ENCODE peak calls at places on chromosomes 12 and 14, in five cellular contexts. K is fibroblast of villous mesenchyme, O is right lobe of liver, N is fibroblast of mammary gland, H is esophagus squamous epithelium. W is an unnamed sample.

GRCh38 chr12:100326208-100326607 is 30.7 kb upstream of the SLC17A8 start:
- DNase-seq in K (peak), O (no peak), N (no peak), H (no peak), W (no peak)

GRCh38 chr14:59085207-59085739 is 103.2 kb upstream of the DAAM1 start:
- DNase-seq in K (no peak), O (no peak), N (no peak), H (no peak), W (no peak)

GRCh38 chr14:92513966-92514843 is 624 bp downstream of the RIN3 start:
- DNase-seq in K (peak), O (peak), N (peak), H (no peak), W (no peak)

GRCh38 chr12:32390572-32391219 is 8.7 kb upstream of the FGD4 start:
- DNase-seq in K (peak), O (peak), N (peak), H (no peak), W (no peak)

GRCh38 chr14:102883028-102883953 is 39.2 kb upstream of the AMN start:
- DNase-seq in K (no peak), O (no peak), N (no peak), H (no peak), W (no peak)

GRCh38 chr14:51895425-51895824 is 35.0 kb downstream of the GNG2 start:
- DNase-seq in K (no peak), O (no peak), N (no peak), H (no peak), W (no peak)

GRCh38 chr12:6180300-6181051 is 19.7 kb upstream of the CD9 start:
- DNase-seq in K (peak), O (peak), N (peak), H (no peak), W (no peak)

GRCh38 chr12:40793471-40793870 is 101.2 kb downstream of the CNTN1 start:
- DNase-seq in K (no peak), O (no peak), N (no peak), H (no peak), W (no peak)

DNA sequence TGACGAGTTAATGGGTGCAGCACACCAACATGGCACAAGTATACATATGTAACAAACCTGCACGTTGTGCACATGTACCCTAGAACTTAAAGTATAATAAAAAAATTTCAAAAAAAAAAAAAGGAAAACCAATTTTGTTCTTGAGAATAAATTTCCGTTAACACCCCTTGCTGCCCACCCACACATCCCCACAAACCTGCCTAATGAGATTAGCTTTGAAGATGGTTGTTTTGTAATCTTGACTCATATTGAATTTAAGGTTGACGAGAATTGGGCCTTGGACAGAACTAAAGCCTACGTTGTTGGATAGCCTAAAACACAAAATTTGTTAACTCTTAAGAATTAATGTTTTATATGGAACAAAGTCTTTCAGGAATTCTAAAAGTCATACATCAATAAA is 52.9 kb downstream of the SYT1 start:
- DNase-seq in K (no peak), O (no peak), N (no peak), H (no peak), W (no peak)
- TF ChIP-seq CTCF in K (no peak), O (no peak), N (no peak), H (no peak), W (no peak)

DNA sequence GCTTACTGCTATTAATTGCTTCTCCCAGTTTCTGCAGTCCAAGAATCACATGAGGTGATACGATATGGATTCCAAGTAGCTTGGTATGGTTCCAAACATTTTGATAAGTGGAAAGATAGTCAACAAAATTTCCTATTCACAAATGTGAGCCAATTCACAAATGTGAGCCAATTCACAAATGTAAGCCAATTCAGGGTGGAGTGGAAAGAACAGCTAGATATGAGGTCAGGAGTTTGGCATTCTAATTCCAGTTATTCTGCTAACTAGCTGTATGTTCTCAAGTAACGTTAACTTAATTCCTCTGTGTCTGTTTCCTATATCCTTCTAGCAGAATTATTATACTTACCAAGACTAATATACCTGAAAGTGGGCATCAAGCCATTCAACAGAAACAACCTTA is 37.5 kb upstream of the DHRS4 start:
- DNase-seq in K (no peak), O (no peak), N (no peak), H (no peak), W (no peak)
- TF ChIP-seq CTCF in K (no peak), O (no peak), N (no peak), H (no peak), W (no peak)

DNA sequence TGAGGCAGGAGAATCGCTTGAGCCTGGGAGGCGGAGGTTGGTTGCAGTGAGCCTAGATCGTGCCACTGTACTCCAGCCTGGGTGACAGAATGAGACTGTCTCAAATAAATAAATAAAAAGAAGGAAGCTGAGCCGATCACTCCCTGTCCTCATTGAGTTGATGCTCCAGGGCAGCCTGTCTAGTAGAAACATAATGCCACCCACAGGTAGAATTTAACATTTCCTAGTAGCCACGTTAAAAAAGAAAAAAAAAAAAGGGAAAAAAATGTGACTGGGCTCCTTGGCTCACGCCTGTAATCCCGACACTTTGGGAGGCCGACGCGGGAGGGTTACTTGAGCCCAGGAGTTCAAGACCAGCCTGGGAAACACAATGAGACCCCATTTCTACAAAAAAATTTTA is 135.7 kb downstream of the SCARB1 start:
- DNase-seq in K (no peak), O (no peak), N (no peak), H (no peak), W (no peak)
- TF ChIP-seq CTCF in K (no peak), O (peak), N (no peak), H (no peak), W (no peak)

DNA sequence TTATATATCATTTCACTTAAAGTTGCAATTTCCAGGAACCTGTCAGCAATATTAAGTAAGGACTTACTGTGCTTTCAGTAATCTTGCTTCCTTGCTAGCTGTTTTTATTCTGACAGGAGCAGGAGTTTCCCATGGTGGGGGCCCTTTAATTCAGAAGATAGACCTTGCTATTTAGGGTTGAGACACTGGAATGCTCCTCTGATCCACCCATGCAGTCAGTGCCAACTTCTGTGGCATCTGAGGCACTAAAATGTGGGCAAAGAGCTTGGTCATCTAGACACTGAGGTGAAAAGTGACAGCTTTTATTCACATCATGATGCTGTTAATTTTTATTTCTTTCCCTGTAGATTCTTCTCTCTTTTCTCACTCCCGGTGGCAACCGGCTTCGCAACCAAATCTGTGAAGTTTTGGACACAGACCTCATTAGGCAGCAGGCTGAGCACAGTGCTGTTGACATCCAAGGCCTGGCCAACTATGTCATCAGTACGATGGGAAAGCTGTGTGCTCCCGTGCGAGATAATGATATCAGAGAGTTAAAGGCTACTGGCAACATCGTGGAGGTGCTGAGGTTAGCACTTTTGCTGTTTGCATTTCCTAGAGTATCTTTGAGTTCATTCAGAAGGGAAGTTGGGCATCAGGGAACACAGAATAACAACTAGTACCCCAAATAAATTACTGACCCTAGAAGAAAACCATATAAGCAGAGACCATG is 18.8 kb downstream of the TCP11L2 start:
- DNase-seq in K (no peak), O (no peak), N (no peak), H (no peak), W (no peak)
- TF ChIP-seq CTCF in K (no peak), O (no peak), N (no peak), H (no peak), W (no peak)

GRCh38 chr14:32559048-32559447 is 229.9 kb downstream of the AKAP6 start:
- DNase-seq in K (no peak), O (no peak), N (peak), H (no peak), W (no peak)

GRCh38 chr14:32564591-32564990 is 235.5 kb downstream of the AKAP6 start:
- DNase-seq in K (peak), O (no peak), N (no peak), H (no peak), W (no peak)

GRCh38 chr14:32559595-32559994 is 230.5 kb downstream of the AKAP6 start:
- DNase-seq in K (peak), O (no peak), N (no peak), H (no peak), W (no peak)

GRCh38 chr14:32561520-32561919 is 232.4 kb downstream of the AKAP6 start:
- DNase-seq in K (peak), O (no peak), N (peak), H (no peak), W (peak)

DNA sequence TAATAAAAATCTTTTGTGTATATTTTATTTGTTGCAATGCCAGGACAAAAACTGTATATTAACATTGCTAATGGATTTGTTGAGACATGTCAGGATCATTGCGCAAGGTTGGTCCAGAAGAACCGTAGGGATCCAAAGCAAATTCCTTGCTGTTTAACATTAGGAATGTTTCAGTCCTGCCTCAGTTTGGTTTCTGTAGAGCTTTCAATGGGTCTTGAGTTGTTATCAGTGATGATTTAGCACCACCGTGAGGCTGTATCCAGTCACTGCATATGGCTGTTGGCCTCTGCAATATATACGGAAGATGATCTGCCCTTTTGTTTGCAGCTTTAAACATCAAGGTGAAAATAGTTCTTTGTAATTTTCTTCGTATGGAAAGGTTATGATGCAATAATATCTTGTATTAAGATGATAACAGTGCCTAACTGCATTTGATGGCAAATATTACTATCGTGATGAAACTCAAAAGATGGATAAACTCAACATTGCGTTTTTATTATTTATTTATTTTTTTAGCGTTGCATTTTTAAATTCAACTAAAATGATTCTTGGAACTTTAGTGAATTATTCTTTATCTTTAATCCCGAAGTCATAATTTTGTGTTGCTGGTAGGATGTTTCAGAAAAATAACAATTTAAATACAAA is 231.2 kb downstream of the AKAP6 start:
- DNase-seq in K (peak), O (no peak), N (peak), H (no peak), W (peak)
- TF ChIP-seq CTCF in K (peak), O (peak), N (peak), H (peak), W (peak)

DNA sequence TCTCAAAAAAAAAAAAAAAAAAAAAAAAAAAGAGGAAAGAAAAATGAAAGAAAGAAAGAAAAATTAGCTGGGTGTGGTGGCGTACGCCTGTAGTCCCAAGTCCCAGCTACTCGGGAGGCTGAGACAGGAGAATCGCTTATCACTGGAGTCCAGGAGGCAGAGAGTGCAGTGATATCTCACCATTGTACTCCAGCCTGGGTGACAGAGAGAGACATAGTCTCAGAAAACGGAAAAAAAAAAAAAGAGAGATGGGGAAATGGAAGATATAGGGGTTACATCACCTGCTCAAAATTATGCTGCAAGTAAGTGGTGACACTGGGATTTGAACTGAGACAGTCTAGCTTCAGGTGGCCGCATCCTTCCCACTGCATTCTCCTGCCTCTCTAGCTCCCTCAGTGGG is 62.0 kb downstream of the IRF2BPL start:
- DNase-seq in K (no peak), O (no peak), N (no peak), H (no peak), W (no peak)
- TF ChIP-seq CTCF in K (no peak), O (no peak), N (no peak), H (no peak), W (no peak)

W was measured in AG09319.